ENCODE peak calls at places on chromosomes 1 and 21, in five cellular contexts. G, Z, F, L and O are unnamed samples.

GRCh38 chr21:39048064-39048463 is 135.2 kb downstream of the PSMG1 start:
- DNase-seq in G (no peak), L (peak; percentile 68), F (peak; percentile 66), Z (peak; percentile 77), O (peak; percentile 79)

GRCh38 chr1:233945573-233945972 is 41.1 kb downstream of the SLC35F3 start:
- DNase-seq in Z (no peak), F (peak; percentile 56), L (no peak), G (no peak), O (peak; percentile 3)

GRCh38 chr1:11740258-11741192 is 4.6 kb downstream of the AGTRAP start:
- DNase-seq in G (no peak), F (no peak), Z (no peak), L (no peak), O (peak; percentile 25)

GRCh38 chr1:30417701-30418425 is 305.5 kb downstream of the MATN1 start:
- DNase-seq in G (peak; percentile 1), F (no peak), Z (peak; percentile 74), L (no peak), O (no peak)

GRCh38 chr1:214259353-214259982 is 21.5 kb upstream of the SMYD2 start:
- DNase-seq in Z (no peak), L (peak; percentile 37), G (no peak), F (peak; percentile 22), O (peak; percentile 72)

GRCh38 chr1:175270361-175270760 is 77.8 kb upstream of the KIAA0040 start:
- DNase-seq in G (no peak), F (no peak), L (no peak), Z (no peak), O (no peak)

GRCh38 chr1:61377242-61377958 is 295.0 kb downstream of the NFIA start:
- DNase-seq in F (no peak), L (no peak), Z (no peak), G (no peak), O (no peak)

GRCh38 chr1:223403184-223403815 is 10.1 kb downstream of the CCDC185 start:
- DNase-seq in L (no peak), F (peak; percentile 49), G (no peak), Z (no peak), O (no peak)

GRCh38 chr1:49106438-49106837 is 329.7 kb upstream of the BEND5 start:
- DNase-seq in Z (no peak), G (no peak), F (peak; percentile 36), L (no peak), O (no peak)

GRCh38 chr1:2778220-2778592 is 23.3 kb downstream of the TTC34 start:
- DNase-seq in Z (peak; percentile 72), L (no peak), G (no peak), F (no peak), O (no peak)

GRCh38 chr1:66292944-66293343 is 241.0 kb upstream of the SGIP1 start:
- DNase-seq in L (no peak), Z (no peak), F (no peak), G (peak; percentile 57), O (no peak)

GRCh38 chr1:91872560-91873081 is 13.3 kb downstream of the TGFBR3 start:
- DNase-seq in L (peak; percentile 35), G (no peak), Z (no peak), F (peak; percentile 64), O (peak; percentile 22)